ENCODE peak calls at places on chromosomes 6 and 20, in six cellular contexts. One of them, this sample, is unnamed.

GRCh38 chr6:18307006-18307405 is 42.7 kb upstream of the DEK start:
- DNase-seq in choroid plexus epithelial cell: peak
- DNase-seq in bronchial epithelial cell: peak
- DNase-seq in A673: peak
- DNase-seq in AG09319: no peak
- DNase-seq in heart right ventricle: no peak
- DNase-seq in this sample: no peak

GRCh38 chr20:13692802-13693736 is 54.3 kb upstream of the TASP1 start:
- DNase-seq in A673: no peak
- DNase-seq in heart right ventricle: no peak
- DNase-seq in choroid plexus epithelial cell: no peak
- DNase-seq in AG09319: no peak
- DNase-seq in bronchial epithelial cell: no peak
- DNase-seq in this sample: no peak

GRCh38 chr20:49882171-49882970 is 33.0 kb downstream of the SPATA2 start:
- DNase-seq in bronchial epithelial cell: no peak
- DNase-seq in A673: no peak
- DNase-seq in choroid plexus epithelial cell: no peak
- DNase-seq in AG09319: no peak
- DNase-seq in heart right ventricle: no peak
- DNase-seq in this sample: no peak

GRCh38 chr6:162177733-162178132 is 549.8 kb downstream of the PRKN start:
- DNase-seq in bronchial epithelial cell: no peak
- DNase-seq in heart right ventricle: peak
- DNase-seq in A673: peak
- DNase-seq in AG09319: peak
- DNase-seq in choroid plexus epithelial cell: peak
- DNase-seq in this sample: no peak

GRCh38 chr6:157456524-157456829 is 75.5 kb downstream of the ZDHHC14 start:
- DNase-seq in heart right ventricle: no peak
- DNase-seq in bronchial epithelial cell: no peak
- DNase-seq in choroid plexus epithelial cell: peak
- DNase-seq in AG09319: no peak
- DNase-seq in A673: no peak
- DNase-seq in this sample: no peak

GRCh38 chr6:89385156-89385667 is 26.9 kb downstream of the RRAGD start:
- DNase-seq in AG09319: no peak
- DNase-seq in bronchial epithelial cell: peak
- DNase-seq in A673: peak
- DNase-seq in choroid plexus epithelial cell: peak
- DNase-seq in heart right ventricle: no peak
- DNase-seq in this sample: no peak

GRCh38 chr6:138971601-138972000 is 16.5 kb downstream of the REPS1 start:
- DNase-seq in heart right ventricle: no peak
- DNase-seq in bronchial epithelial cell: no peak
- DNase-seq in AG09319: no peak
- DNase-seq in A673: peak
- DNase-seq in choroid plexus epithelial cell: no peak
- DNase-seq in this sample: no peak

GRCh38 chr6:87724994-87725811 is 23.2 kb upstream of the AKIRIN2 start:
- DNase-seq in bronchial epithelial cell: no peak
- DNase-seq in AG09319: no peak
- DNase-seq in A673: no peak
- DNase-seq in heart right ventricle: no peak
- DNase-seq in choroid plexus epithelial cell: no peak
- DNase-seq in this sample: peak

GRCh38 chr20:19850190-19850533 is 92.1 kb downstream of the RIN2 start:
- DNase-seq in AG09319: no peak
- DNase-seq in choroid plexus epithelial cell: peak
- DNase-seq in heart right ventricle: peak
- DNase-seq in A673: no peak
- DNase-seq in bronchial epithelial cell: no peak
- DNase-seq in this sample: no peak

GRCh38 chr6:156776470-156776840 is 723 bp upstream of the ARID1B start:
- DNase-seq in choroid plexus epithelial cell: peak
- DNase-seq in AG09319: no peak
- DNase-seq in A673: peak
- DNase-seq in heart right ventricle: no peak
- DNase-seq in bronchial epithelial cell: peak
- DNase-seq in this sample: peak

GRCh38 chr6:23002044-23002619 is 432.8 kb downstream of the HDGFL1 start:
- DNase-seq in heart right ventricle: no peak
- DNase-seq in AG09319: no peak
- DNase-seq in A673: no peak
- DNase-seq in choroid plexus epithelial cell: peak
- DNase-seq in bronchial epithelial cell: no peak
- DNase-seq in this sample: no peak

GRCh38 chr6:23006656-23007055 is 437.3 kb downstream of the HDGFL1 start:
- DNase-seq in heart right ventricle: no peak
- DNase-seq in bronchial epithelial cell: no peak
- DNase-seq in AG09319: peak
- DNase-seq in A673: no peak
- DNase-seq in choroid plexus epithelial cell: peak
- DNase-seq in this sample: no peak

GRCh38 chr6:23003671-23004598 is 434.6 kb downstream of the HDGFL1 start:
- DNase-seq in choroid plexus epithelial cell: peak
- DNase-seq in A673: peak
- DNase-seq in heart right ventricle: peak
- DNase-seq in AG09319: peak
- DNase-seq in bronchial epithelial cell: no peak
- DNase-seq in this sample: no peak
- TF ChIP-seq CTCF in choroid plexus epithelial cell: no peak
- TF ChIP-seq CTCF in A673: no peak
- TF ChIP-seq CTCF in heart right ventricle: no peak
- TF ChIP-seq CTCF in AG09319: peak
- TF ChIP-seq CTCF in bronchial epithelial cell: no peak
- TF ChIP-seq CTCF in this sample: no peak

GRCh38 chr20:48015943-48016723 is 230.9 kb upstream of the SULF2 start:
- DNase-seq in bronchial epithelial cell: no peak
- DNase-seq in heart right ventricle: no peak
- DNase-seq in AG09319: peak
- DNase-seq in A673: no peak
- DNase-seq in choroid plexus epithelial cell: peak
- DNase-seq in this sample: no peak
- TF ChIP-seq CTCF in bronchial epithelial cell: no peak
- TF ChIP-seq CTCF in heart right ventricle: no peak
- TF ChIP-seq CTCF in AG09319: no peak
- TF ChIP-seq CTCF in A673: no peak
- TF ChIP-seq CTCF in choroid plexus epithelial cell: no peak
- TF ChIP-seq CTCF in this sample: no peak

GRCh38 chr6:152314483-152314832 is 322.7 kb downstream of the SYNE1 start:
- DNase-seq in choroid plexus epithelial cell: no peak
- DNase-seq in heart right ventricle: no peak
- DNase-seq in A673: no peak
- DNase-seq in AG09319: no peak
- DNase-seq in bronchial epithelial cell: no peak
- DNase-seq in this sample: no peak
- TF ChIP-seq CTCF in choroid plexus epithelial cell: peak
- TF ChIP-seq CTCF in heart right ventricle: no peak
- TF ChIP-seq CTCF in A673: no peak
- TF ChIP-seq CTCF in AG09319: no peak
- TF ChIP-seq CTCF in bronchial epithelial cell: no peak
- TF ChIP-seq CTCF in this sample: no peak

GRCh38 chr6:143335865-143336264 is 114.6 kb downstream of the ADAT2 start:
- DNase-seq in A673: no peak
- DNase-seq in choroid plexus epithelial cell: no peak
- DNase-seq in AG09319: no peak
- DNase-seq in heart right ventricle: no peak
- DNase-seq in bronchial epithelial cell: peak
- DNase-seq in this sample: no peak

GRCh38 chr6:143333749-143334520 is 116.6 kb downstream of the ADAT2 start:
- DNase-seq in A673: no peak
- DNase-seq in bronchial epithelial cell: peak
- DNase-seq in heart right ventricle: no peak
- DNase-seq in AG09319: no peak
- DNase-seq in choroid plexus epithelial cell: no peak
- DNase-seq in this sample: no peak

GRCh38 chr6:143336446-143337152 is 113.9 kb downstream of the ADAT2 start:
- DNase-seq in A673: no peak
- DNase-seq in choroid plexus epithelial cell: peak
- DNase-seq in heart right ventricle: no peak
- DNase-seq in AG09319: no peak
- DNase-seq in bronchial epithelial cell: peak
- DNase-seq in this sample: no peak

GRCh38 chr6:143339223-143339622 is 111.3 kb downstream of the ADAT2 start:
- DNase-seq in choroid plexus epithelial cell: no peak
- DNase-seq in AG09319: no peak
- DNase-seq in A673: no peak
- DNase-seq in bronchial epithelial cell: peak
- DNase-seq in heart right ventricle: no peak
- DNase-seq in this sample: no peak

DNA sequence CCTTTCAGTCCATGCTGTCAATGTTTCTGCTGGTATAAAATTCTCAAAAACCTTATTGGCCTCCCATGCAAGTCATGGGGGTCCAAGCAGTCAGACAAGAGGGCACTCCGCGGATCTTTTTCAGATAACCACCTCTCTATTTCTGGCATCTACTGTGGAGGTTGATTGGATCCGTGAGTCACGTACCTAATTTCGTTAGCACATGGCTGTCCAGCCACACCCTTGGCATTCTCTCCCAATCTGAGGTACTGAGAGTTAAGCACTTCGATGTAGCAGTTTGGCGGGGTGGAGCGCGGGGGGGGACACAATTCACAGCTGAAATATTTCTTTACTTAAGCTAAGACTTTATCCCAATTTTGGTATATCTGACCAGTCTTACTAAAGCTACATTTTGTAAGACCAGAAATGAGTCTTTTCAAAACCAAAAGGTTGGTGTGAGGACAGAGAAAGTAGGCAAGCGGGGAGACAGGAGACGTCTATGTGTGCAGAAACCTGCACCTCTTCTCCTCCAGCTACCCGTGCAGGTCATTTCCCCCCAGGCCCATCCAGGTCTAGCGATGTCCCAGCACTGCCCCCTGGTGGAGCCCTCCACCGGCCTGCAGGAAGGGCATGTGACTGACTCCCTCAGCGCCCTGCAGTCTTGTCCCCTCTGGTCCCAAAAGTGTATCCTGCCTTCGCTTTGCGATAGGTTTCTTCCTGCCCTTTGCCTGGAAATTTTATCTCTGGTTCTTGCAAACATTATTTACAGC is 113.1 kb downstream of the ADAT2 start:
- DNase-seq in choroid plexus epithelial cell: peak
- DNase-seq in A673: peak
- DNase-seq in AG09319: no peak
- DNase-seq in bronchial epithelial cell: peak
- DNase-seq in heart right ventricle: peak
- DNase-seq in this sample: no peak
- TF ChIP-seq CTCF in choroid plexus epithelial cell: peak
- TF ChIP-seq CTCF in A673: peak
- TF ChIP-seq CTCF in AG09319: peak
- TF ChIP-seq CTCF in bronchial epithelial cell: peak
- TF ChIP-seq CTCF in heart right ventricle: peak
- TF ChIP-seq CTCF in this sample: no peak

DNA sequence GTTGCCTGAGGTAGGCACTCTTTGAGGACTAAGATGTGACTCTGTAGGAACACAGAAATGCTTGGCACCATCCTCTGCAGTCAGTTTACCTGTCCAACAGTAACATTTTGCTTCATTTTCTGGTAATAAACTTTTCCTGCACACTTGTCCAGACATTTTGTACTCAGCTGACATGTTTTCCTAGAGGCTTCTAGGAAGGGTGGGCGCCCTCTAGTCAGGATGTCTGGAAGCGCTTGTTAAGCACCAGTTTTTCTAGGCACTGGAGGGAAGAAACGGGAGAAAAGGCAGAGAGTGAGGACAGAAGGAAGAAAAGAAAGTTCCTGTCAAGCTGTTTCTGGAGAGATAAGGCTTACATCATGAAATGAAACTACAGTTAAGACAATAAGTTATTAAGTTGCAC is 42.5 kb upstream of the TNFRSF21 start:
- DNase-seq in choroid plexus epithelial cell: peak
- DNase-seq in AG09319: no peak
- DNase-seq in A673: peak
- DNase-seq in bronchial epithelial cell: no peak
- DNase-seq in heart right ventricle: no peak
- DNase-seq in this sample: no peak
- TF ChIP-seq CTCF in choroid plexus epithelial cell: peak
- TF ChIP-seq CTCF in AG09319: peak
- TF ChIP-seq CTCF in A673: peak
- TF ChIP-seq CTCF in bronchial epithelial cell: no peak
- TF ChIP-seq CTCF in heart right ventricle: no peak
- TF ChIP-seq CTCF in this sample: no peak